ENCODE peak calls at places on chromosomes 5 and 9, in six cellular contexts. One of them, this sample, is unnamed.

GRCh38 chr5:154179846-154180710 is 10.5 kb upstream of the GALNT10 start:
- DNase-seq in cardiac fibroblast: peak
- DNase-seq in upper lobe of left lung: no peak
- DNase-seq in spleen: no peak
- DNase-seq in bronchial epithelial cell: peak
- DNase-seq in tibial artery: no peak
- DNase-seq in this sample: no peak

GRCh38 chr5:30343707-30344106 is 849.8 kb upstream of the CDH6 start:
- DNase-seq in cardiac fibroblast: no peak
- DNase-seq in upper lobe of left lung: no peak
- DNase-seq in spleen: no peak
- DNase-seq in bronchial epithelial cell: no peak
- DNase-seq in tibial artery: no peak
- DNase-seq in this sample: no peak

GRCh38 chr9:76638001-76638400 is 126.2 kb upstream of the PCA3 start:
- DNase-seq in cardiac fibroblast: no peak
- DNase-seq in upper lobe of left lung: no peak
- DNase-seq in spleen: no peak
- DNase-seq in bronchial epithelial cell: peak
- DNase-seq in tibial artery: no peak
- DNase-seq in this sample: no peak

GRCh38 chr9:90981726-90982125 is 180.1 kb downstream of the SYK start:
- DNase-seq in cardiac fibroblast: no peak
- DNase-seq in upper lobe of left lung: no peak
- DNase-seq in spleen: no peak
- DNase-seq in bronchial epithelial cell: no peak
- DNase-seq in tibial artery: no peak
- DNase-seq in this sample: no peak

GRCh38 chr5:78773655-78774054 is 125.1 kb upstream of the LHFPL2 start:
- DNase-seq in cardiac fibroblast: no peak
- DNase-seq in upper lobe of left lung: no peak
- DNase-seq in spleen: no peak
- DNase-seq in bronchial epithelial cell: no peak
- DNase-seq in tibial artery: no peak
- DNase-seq in this sample: no peak

GRCh38 chr9:17578911-17579793 is at the start of gene SH3GL2:
- DNase-seq in cardiac fibroblast: peak
- DNase-seq in upper lobe of left lung: peak
- DNase-seq in spleen: no peak
- DNase-seq in bronchial epithelial cell: peak
- DNase-seq in tibial artery: no peak
- DNase-seq in this sample: no peak

GRCh38 chr9:122261469-122261881 is 3.2 kb downstream of the RBM18 start:
- DNase-seq in cardiac fibroblast: peak
- DNase-seq in upper lobe of left lung: no peak
- DNase-seq in spleen: no peak
- DNase-seq in bronchial epithelial cell: peak
- DNase-seq in tibial artery: peak
- DNase-seq in this sample: peak

GRCh38 chr9:13485068-13485596 is 205.6 kb upstream of the MPDZ start:
- DNase-seq in cardiac fibroblast: peak
- DNase-seq in upper lobe of left lung: no peak
- DNase-seq in spleen: no peak
- DNase-seq in bronchial epithelial cell: peak
- DNase-seq in tibial artery: peak
- DNase-seq in this sample: no peak

GRCh38 chr9:37286530-37287175 is 135.8 kb upstream of the GRHPR start:
- DNase-seq in cardiac fibroblast: no peak
- DNase-seq in upper lobe of left lung: no peak
- DNase-seq in spleen: no peak
- DNase-seq in bronchial epithelial cell: no peak
- DNase-seq in tibial artery: no peak
- DNase-seq in this sample: no peak

GRCh38 chr5:15734058-15734457 is 234.1 kb downstream of the FBXL7 start:
- DNase-seq in cardiac fibroblast: no peak
- DNase-seq in upper lobe of left lung: no peak
- DNase-seq in spleen: no peak
- DNase-seq in bronchial epithelial cell: no peak
- DNase-seq in tibial artery: no peak
- DNase-seq in this sample: no peak

GRCh38 chr9:71769175-71770165 is 1.2 kb upstream of the CEMIP2 start:
- DNase-seq in cardiac fibroblast: peak
- DNase-seq in upper lobe of left lung: peak
- DNase-seq in spleen: peak
- DNase-seq in bronchial epithelial cell: peak
- DNase-seq in tibial artery: peak
- DNase-seq in this sample: peak

DNA sequence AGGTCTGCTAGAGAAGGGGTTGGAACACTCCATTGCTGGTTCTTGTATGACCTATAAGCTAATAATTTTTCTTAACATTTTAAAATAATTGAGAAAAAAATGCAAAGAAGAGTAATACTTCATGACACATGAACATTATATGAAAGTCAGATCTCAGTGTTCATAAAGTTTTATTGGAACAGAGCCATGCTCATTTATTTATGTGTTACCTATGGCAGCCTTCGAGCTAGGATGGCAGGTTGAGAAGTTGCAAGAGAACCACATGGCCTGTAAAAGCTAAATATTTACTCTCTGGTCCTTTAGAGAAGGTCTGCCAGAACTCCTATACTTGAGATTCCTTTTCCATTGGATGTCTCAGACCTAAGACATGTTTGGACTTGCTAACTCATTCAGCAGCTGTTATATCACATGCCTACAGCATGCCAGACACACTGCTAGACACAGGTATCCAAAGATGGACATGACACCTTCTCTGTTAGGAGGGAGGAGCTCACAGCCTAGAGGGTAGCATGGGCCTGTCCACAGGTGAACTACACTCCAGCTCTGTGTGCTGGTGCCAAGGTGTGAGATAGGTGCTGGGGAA is 304.3 kb downstream of the ARHGAP26 start:
- DNase-seq in cardiac fibroblast: no peak
- DNase-seq in upper lobe of left lung: no peak
- DNase-seq in spleen: no peak
- DNase-seq in bronchial epithelial cell: peak
- DNase-seq in tibial artery: no peak
- DNase-seq in this sample: no peak
- H3K4me3 ChIP-seq in cardiac fibroblast: no peak
- H3K4me3 ChIP-seq in upper lobe of left lung: no peak
- H3K4me3 ChIP-seq in spleen: no peak
- H3K4me3 ChIP-seq in bronchial epithelial cell: no peak
- H3K4me3 ChIP-seq in tibial artery: no peak
- H3K4me3 ChIP-seq in this sample: no peak

DNA sequence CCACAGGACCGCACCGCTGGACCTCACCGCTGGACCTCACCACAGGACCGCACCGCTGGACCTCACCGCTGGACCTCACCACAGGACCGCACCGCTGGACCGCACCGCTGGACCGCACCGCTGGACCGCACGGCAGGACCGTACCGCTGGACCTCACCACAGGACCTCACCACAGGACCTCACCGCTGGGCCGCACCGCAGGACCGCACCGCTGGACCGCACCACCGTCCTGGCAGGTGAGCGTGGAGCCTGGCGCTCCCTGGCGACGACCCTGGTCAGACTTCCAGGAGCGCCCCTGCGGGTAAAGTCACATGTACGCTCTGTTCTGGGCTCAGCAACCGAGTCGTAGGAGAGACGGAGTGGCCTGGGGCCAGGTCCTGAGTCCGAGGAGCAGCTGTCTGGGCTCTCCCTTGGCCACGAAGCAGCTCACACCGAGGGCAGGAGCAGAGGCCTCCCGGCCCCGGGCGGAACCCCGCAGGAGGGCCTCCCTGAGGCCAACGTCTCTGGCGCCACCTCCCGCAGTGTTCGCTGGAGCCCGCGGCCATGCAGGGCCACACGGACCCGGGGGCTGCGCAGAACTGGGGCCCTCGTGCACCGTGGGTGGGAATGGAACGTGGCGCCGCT is 30.5 kb downstream of the MRPL36 start:
- DNase-seq in cardiac fibroblast: no peak
- DNase-seq in upper lobe of left lung: peak
- DNase-seq in spleen: peak
- DNase-seq in bronchial epithelial cell: no peak
- DNase-seq in tibial artery: no peak
- DNase-seq in this sample: no peak
- H3K4me3 ChIP-seq in cardiac fibroblast: no peak
- H3K4me3 ChIP-seq in upper lobe of left lung: no peak
- H3K4me3 ChIP-seq in spleen: no peak
- H3K4me3 ChIP-seq in bronchial epithelial cell: no peak
- H3K4me3 ChIP-seq in tibial artery: no peak
- H3K4me3 ChIP-seq in this sample: no peak

DNA sequence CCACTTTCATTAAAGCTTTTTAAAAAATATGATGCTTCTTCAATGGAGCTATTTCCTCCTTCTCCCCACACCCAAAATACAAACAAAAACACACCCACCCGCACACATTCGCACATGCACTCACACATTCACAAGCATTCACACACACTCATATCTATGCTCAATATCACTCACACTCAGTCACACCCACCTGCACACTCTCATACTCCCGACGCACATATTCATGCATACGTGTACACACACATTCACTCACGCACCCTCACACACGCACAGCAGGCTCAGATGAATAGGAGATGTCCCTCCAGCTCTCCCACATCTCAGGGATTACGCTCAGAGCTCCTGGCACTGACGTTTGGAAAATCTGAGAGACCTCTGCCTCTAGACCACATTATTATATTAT is 25.7 kb upstream of the TENT4A start:
- DNase-seq in cardiac fibroblast: no peak
- DNase-seq in upper lobe of left lung: no peak
- DNase-seq in spleen: no peak
- DNase-seq in bronchial epithelial cell: no peak
- DNase-seq in tibial artery: no peak
- DNase-seq in this sample: no peak
- H3K4me3 ChIP-seq in cardiac fibroblast: no peak
- H3K4me3 ChIP-seq in upper lobe of left lung: no peak
- H3K4me3 ChIP-seq in spleen: no peak
- H3K4me3 ChIP-seq in bronchial epithelial cell: no peak
- H3K4me3 ChIP-seq in tibial artery: no peak
- H3K4me3 ChIP-seq in this sample: no peak

GRCh38 chr5:173329370-173330150 is 1.3 kb upstream of the STC2 start:
- DNase-seq in cardiac fibroblast: no peak
- DNase-seq in upper lobe of left lung: peak
- DNase-seq in spleen: no peak
- DNase-seq in bronchial epithelial cell: no peak
- DNase-seq in tibial artery: no peak
- DNase-seq in this sample: no peak
- H3K4me3 ChIP-seq in cardiac fibroblast: peak
- H3K4me3 ChIP-seq in upper lobe of left lung: peak
- H3K4me3 ChIP-seq in spleen: peak
- H3K4me3 ChIP-seq in bronchial epithelial cell: peak
- H3K4me3 ChIP-seq in tibial artery: peak
- H3K4me3 ChIP-seq in this sample: no peak

This sample was measured in lower leg skin.